ENCODE peak calls at places on chromosomes 16 and 17, in seven cellular contexts. I, H, E, Z, D, M and A are unnamed samples.

GRCh38 chr17:5591966-5592365 is 7.7 kb upstream of the NLRP1 start:
- DNase-seq in M (no peak), D (no peak), Z (no peak), I (no peak), H (no peak), E (no peak), A (no peak)

GRCh38 chr16:50297301-50298074 is 31.1 kb downstream of the ADCY7 start:
- DNase-seq in H (no peak), M (no peak), D (peak), I (no peak), Z (no peak), E (peak), A (no peak)

GRCh38 chr16:71426069-71426879 is 15.6 kb downstream of the TLE7 start:
- DNase-seq in D (peak), Z (no peak), M (peak), E (no peak), H (no peak), I (peak), A (peak)

GRCh38 chr17:62780273-62780672 is 27.8 kb downstream of the MARCHF10 start:
- DNase-seq in D (peak), I (no peak), M (no peak), Z (peak), E (no peak), H (no peak), A (no peak)

GRCh38 chr16:67430504-67431076 is 331 bp upstream of the HSD11B2 start:
- DNase-seq in Z (no peak), M (no peak), E (no peak), D (peak), I (peak), H (peak), A (no peak)

GRCh38 chr16:66165879-66166278 is 200.6 kb upstream of the CDH5 start:
- DNase-seq in I (no peak), E (peak), D (no peak), H (no peak), Z (no peak), M (no peak), A (no peak)

GRCh38 chr17:4908711-4909496 is 6.0 kb upstream of the CHRNE start:
- DNase-seq in I (peak), M (peak), Z (peak), D (peak), H (peak), E (peak), A (peak)

GRCh38 chr17:72671034-72671433 is 421.5 kb downstream of the SLC39A11 start:
- DNase-seq in H (no peak), I (no peak), Z (no peak), D (no peak), E (no peak), M (no peak), A (no peak)

GRCh38 chr17:15348030-15348429 is 6.6 kb upstream of the TEKT3 start:
- DNase-seq in I (no peak), Z (no peak), E (no peak), M (no peak), D (no peak), H (no peak), A (no peak)

GRCh38 chr16:54783226-54783625 is 147.4 kb upstream of the IRX5 start:
- DNase-seq in I (no peak), Z (no peak), E (no peak), H (no peak), D (no peak), M (no peak), A (no peak)

GRCh38 chr16:85554114-85554790 is 58.9 kb upstream of the GSE1 start:
- DNase-seq in D (peak), M (peak), H (peak), E (peak), Z (peak), I (no peak), A (peak)

GRCh38 chr16:66706506-66706880 is 9.9 kb upstream of the CMTM4 start:
- DNase-seq in Z (peak), E (no peak), H (no peak), I (no peak), M (peak), D (no peak), A (no peak)

GRCh38 chr16:60907645-60908044 is 1128.6 kb downstream of the CDH8 start:
- DNase-seq in E (no peak), D (no peak), I (no peak), H (no peak), Z (no peak), M (no peak), A (no peak)

GRCh38 chr16:4052096-4052495 is 64.1 kb downstream of the ADCY9 start:
- DNase-seq in Z (no peak), H (no peak), I (no peak), D (no peak), E (no peak), M (no peak), A (no peak)

GRCh38 chr17:51493206-51493605 is 232.9 kb downstream of the UTP18 start:
- DNase-seq in E (no peak), I (no peak), H (no peak), D (no peak), M (no peak), Z (no peak), A (no peak)

GRCh38 chr16:84198401-84198800 is 7.4 kb downstream of the ADAD2 start:
- DNase-seq in H (no peak), E (no peak), Z (no peak), I (no peak), D (no peak), M (peak), A (no peak)

GRCh38 chr16:13127144-13127543 is 225.7 kb downstream of the SHISA9 start:
- DNase-seq in I (no peak), E (no peak), H (no peak), D (no peak), Z (no peak), M (no peak), A (no peak)

DNA sequence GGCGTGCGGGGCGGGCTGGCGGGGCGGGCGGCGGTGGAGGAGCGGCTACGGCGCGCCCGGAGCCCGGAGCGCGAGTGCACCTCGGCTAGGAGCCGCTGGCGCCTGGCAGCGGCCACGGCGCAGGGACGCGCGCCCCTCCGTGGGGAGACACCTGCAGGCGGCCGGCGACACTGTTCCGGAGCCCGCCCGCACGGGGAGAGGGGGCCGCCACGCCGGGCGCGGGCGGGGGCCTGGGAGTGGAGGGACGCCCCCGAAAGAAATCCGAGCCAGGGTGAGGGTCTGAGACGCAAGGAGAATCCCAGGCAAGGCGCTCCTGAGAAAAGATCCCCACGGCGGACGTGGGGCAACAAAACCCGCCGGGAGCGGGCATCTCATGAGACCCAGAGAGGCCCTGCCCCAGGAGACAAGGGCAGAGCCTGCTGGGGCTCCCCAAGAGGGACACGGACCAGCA is at the start of gene GSG1L:
- DNase-seq in I (peak), E (no peak), D (no peak), H (no peak), M (no peak), Z (no peak), A (peak)
- TF ChIP-seq CTCF in I (no peak), E (peak), D (no peak), H (no peak), M (no peak), Z (no peak), A (no peak)

DNA sequence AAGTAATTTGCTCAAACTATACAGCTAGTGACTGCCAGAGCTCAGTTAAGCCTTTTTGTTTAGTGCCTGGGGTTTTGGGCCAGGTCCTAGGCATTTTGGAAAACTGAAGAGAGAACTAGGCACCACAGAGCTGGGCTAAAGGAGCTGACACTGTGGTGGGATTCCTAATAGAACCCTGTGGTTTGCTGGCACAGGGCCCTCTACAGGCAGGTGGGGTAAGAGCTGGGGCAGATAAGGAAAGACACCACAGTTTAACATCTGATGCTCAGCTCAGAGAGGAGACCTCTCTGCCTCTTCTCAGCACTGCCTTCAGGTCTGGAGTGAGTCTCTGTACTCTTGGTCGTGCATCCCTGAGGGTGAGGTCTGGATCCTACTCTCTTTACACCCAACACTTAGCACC is 121.2 kb downstream of the SNX11 start:
- DNase-seq in I (no peak), H (no peak), D (no peak), E (no peak), Z (no peak), M (no peak), A (no peak)
- TF ChIP-seq CTCF in I (no peak), H (peak), D (no peak), E (no peak), Z (no peak), M (no peak), A (no peak)

GRCh38 chr16:79155904-79156303 is 444.6 kb downstream of the MAF start:
- DNase-seq in I (no peak), Z (no peak), H (no peak), M (no peak), D (no peak), E (no peak), A (no peak)

GRCh38 chr16:79154081-79154480 is 446.5 kb downstream of the MAF start:
- DNase-seq in E (no peak), H (no peak), I (no peak), D (no peak), Z (no peak), M (no peak), A (no peak)

GRCh38 chr16:79159650-79160049 is 440.9 kb downstream of the MAF start:
- DNase-seq in E (no peak), Z (no peak), D (no peak), I (no peak), H (no peak), M (no peak), A (no peak)

GRCh38 chr16:79156761-79157160 is 443.8 kb downstream of the MAF start:
- DNase-seq in I (no peak), Z (no peak), H (no peak), D (no peak), M (no peak), E (no peak), A (no peak)

DNA sequence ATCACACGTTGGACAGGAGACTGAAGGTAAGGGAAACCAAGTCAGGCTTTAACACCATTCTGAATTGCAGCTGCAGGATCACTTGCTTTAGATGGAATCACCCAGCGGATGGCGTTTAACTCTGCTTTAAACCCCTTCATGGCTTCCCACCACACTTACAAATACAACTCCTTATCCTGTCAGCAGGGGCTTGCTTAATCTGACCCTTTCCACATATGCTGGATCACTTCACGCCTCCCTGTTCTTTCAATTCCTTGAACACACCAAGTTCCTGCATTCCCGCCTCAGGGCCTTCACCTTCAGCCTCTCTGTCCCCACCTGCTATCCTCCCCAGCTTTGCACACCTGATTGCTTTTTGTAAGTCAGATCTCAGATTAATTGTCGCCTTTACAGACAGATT is 442.2 kb downstream of the MAF start:
- DNase-seq in Z (no peak), E (no peak), M (no peak), D (no peak), H (no peak), I (no peak), A (no peak)
- TF ChIP-seq CTCF in Z (no peak), E (no peak), M (no peak), D (no peak), H (no peak), I (no peak), A (no peak)

DNA sequence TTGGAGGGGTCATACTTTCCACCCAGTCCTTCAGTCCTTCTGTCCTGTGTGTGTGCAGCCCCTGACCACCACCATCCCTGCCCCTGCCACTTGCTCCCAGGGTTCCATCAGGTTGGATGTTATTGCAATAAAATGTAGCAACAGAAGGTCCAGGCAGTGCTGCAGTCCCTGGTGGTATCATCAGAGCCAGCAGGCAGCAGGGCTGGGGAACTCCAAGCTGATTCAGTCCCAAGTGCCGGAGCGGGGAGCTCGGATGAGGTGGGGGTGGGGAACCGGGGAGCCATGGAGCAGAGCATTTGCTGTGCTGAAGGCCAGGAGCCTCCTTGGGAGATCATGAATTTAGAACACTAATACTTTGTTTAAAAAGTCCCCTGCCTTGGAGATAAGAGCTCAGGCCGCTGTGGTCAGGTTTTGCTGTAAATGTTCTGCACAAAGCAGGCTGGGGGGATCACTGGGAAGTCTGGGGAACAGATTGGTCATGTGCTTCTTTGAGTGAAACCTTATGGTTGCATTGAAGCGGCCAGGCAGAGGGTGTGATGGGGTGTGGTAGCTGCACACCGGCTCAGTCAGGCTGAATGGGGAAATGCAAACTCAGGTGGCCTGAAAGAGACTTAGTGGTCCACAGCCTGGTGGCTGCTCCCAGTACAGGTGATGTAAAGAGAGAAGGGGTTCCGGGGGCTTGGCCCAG is 225.9 kb downstream of the SEC14L1 start:
- DNase-seq in D (no peak), H (peak), M (peak), I (no peak), Z (no peak), E (peak), A (peak)
- TF ChIP-seq CTCF in D (no peak), H (peak), M (peak), I (no peak), Z (no peak), E (peak), A (no peak)

GRCh38 chr17:19867654-19868395 is at the start of gene ULK2:
- DNase-seq in I (peak), Z (peak), E (peak), H (peak), M (peak), D (peak), A (peak)

GRCh38 chr17:19867094-19867653 is 562 bp downstream of the ULK2 start:
- DNase-seq in D (peak), E (peak), M (peak), Z (no peak), H (peak), I (peak), A (peak)
- TF ChIP-seq CTCF in D (peak), E (no peak), M (peak), Z (no peak), H (peak), I (no peak), A (no peak)

GRCh38 chr17:9467518-9467917 is 108.1 kb downstream of the STX8 start:
- DNase-seq in H (no peak), I (peak), M (no peak), D (no peak), E (no peak), Z (no peak), A (no peak)
- TF ChIP-seq CTCF in H (no peak), I (peak), M (no peak), D (no peak), E (no peak), Z (no peak), A (no peak)

DNA sequence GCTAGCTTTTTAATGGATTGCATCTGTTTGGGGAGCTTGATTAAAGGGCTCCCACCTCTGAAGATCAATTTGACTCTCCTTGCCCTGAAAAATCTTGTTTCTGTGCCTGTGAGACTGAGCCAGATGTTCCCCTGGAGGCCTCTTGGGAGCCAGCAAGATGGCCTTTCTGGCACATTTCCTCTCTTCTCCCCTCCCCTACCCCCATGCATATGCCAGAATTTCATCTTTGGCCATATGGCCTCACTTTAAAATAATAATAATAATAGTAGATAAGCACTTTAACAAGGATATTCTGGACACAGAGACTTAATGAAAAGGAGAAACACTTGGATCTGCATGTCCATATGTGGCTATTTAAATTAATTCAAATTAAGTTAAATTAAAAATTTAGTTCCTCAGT is 144.1 kb upstream of the CES5A start:
- DNase-seq in I (no peak), H (no peak), E (no peak), Z (no peak), M (no peak), D (no peak), A (no peak)
- TF ChIP-seq CTCF in I (no peak), H (no peak), E (no peak), Z (no peak), M (no peak), D (no peak), A (no peak)